ENCODE peak calls at places on chromosomes 16 and 17, in four cellular contexts. One of them, this sample, is unnamed.

GRCh38 chr17:2901582-2901981 is 105.3 kb downstream of the RAP1GAP2 start:
- DNase-seq in brain microvascular endothelial cell: no peak
- DNase-seq in CD8-positive, alpha-beta T cell: no peak
- DNase-seq in progenitor cell of endocrine pancreas: no peak
- DNase-seq in this sample: no peak

GRCh38 chr16:77882359-77882758 is 94.0 kb downstream of the VAT1L start:
- DNase-seq in brain microvascular endothelial cell: no peak
- DNase-seq in CD8-positive, alpha-beta T cell: no peak
- DNase-seq in progenitor cell of endocrine pancreas: no peak
- DNase-seq in this sample: no peak

GRCh38 chr17:5468075-5468473 is 708 bp downstream of the DHX33 start:
- DNase-seq in brain microvascular endothelial cell: no peak
- DNase-seq in progenitor cell of endocrine pancreas: no peak
- DNase-seq in CD8-positive, alpha-beta T cell: no peak
- DNase-seq in this sample: no peak

GRCh38 chr17:57674894-57675293 is 70.2 kb downstream of the CCDC182 start:
- DNase-seq in brain microvascular endothelial cell: no peak
- DNase-seq in progenitor cell of endocrine pancreas: no peak
- DNase-seq in CD8-positive, alpha-beta T cell: no peak
- DNase-seq in this sample: no peak

GRCh38 chr17:9907131-9907530 is 2.1 kb upstream of the RCVRN start:
- DNase-seq in CD8-positive, alpha-beta T cell: no peak
- DNase-seq in progenitor cell of endocrine pancreas: no peak
- DNase-seq in brain microvascular endothelial cell: no peak
- DNase-seq in this sample: no peak

GRCh38 chr17:35017021-35017420 is 36.7 kb downstream of the LIG3 start:
- DNase-seq in progenitor cell of endocrine pancreas: no peak
- DNase-seq in CD8-positive, alpha-beta T cell: no peak
- DNase-seq in brain microvascular endothelial cell: no peak
- DNase-seq in this sample: no peak

GRCh38 chr16:58709338-58709737 is 24.8 kb upstream of the SLC38A7 start:
- DNase-seq in progenitor cell of endocrine pancreas: no peak
- DNase-seq in CD8-positive, alpha-beta T cell: no peak
- DNase-seq in brain microvascular endothelial cell: no peak
- DNase-seq in this sample: no peak

GRCh38 chr17:7173687-7174602 is 5.2 kb downstream of the ASGR1 start:
- DNase-seq in progenitor cell of endocrine pancreas: peak
- DNase-seq in brain microvascular endothelial cell: no peak
- DNase-seq in CD8-positive, alpha-beta T cell: peak
- DNase-seq in this sample: peak

GRCh38 chr17:81561494-81561885 is 9.3 kb upstream of the FAAP100 start:
- DNase-seq in CD8-positive, alpha-beta T cell: no peak
- DNase-seq in progenitor cell of endocrine pancreas: no peak
- DNase-seq in brain microvascular endothelial cell: peak
- DNase-seq in this sample: no peak

GRCh38 chr16:2029350-2029749 is 2.6 kb downstream of the NHERF2 start:
- DNase-seq in brain microvascular endothelial cell: no peak
- DNase-seq in CD8-positive, alpha-beta T cell: no peak
- DNase-seq in progenitor cell of endocrine pancreas: no peak
- DNase-seq in this sample: no peak

GRCh38 chr16:48720266-48720665 is 110.3 kb upstream of the N4BP1 start:
- DNase-seq in brain microvascular endothelial cell: peak
- DNase-seq in CD8-positive, alpha-beta T cell: no peak
- DNase-seq in progenitor cell of endocrine pancreas: peak
- DNase-seq in this sample: no peak

GRCh38 chr17:71792966-71793365 is 327.9 kb upstream of the SOX9 start:
- DNase-seq in brain microvascular endothelial cell: peak
- DNase-seq in CD8-positive, alpha-beta T cell: no peak
- DNase-seq in progenitor cell of endocrine pancreas: no peak
- DNase-seq in this sample: no peak

GRCh38 chr16:4994719-4995434 is 36.7 kb downstream of the SEC14L5 start:
- DNase-seq in progenitor cell of endocrine pancreas: no peak
- DNase-seq in CD8-positive, alpha-beta T cell: no peak
- DNase-seq in brain microvascular endothelial cell: no peak
- DNase-seq in this sample: no peak

GRCh38 chr17:45261577-45262515 is at the start of gene SPATA32:
- DNase-seq in progenitor cell of endocrine pancreas: peak
- DNase-seq in CD8-positive, alpha-beta T cell: peak
- DNase-seq in brain microvascular endothelial cell: no peak
- DNase-seq in this sample: peak

GRCh38 chr16:83199012-83199411 is 572.2 kb downstream of the CDH13 start:
- DNase-seq in CD8-positive, alpha-beta T cell: no peak
- DNase-seq in progenitor cell of endocrine pancreas: no peak
- DNase-seq in brain microvascular endothelial cell: no peak
- DNase-seq in this sample: no peak

GRCh38 chr16:80006175-80006895 is 405.8 kb upstream of the MAF start:
- DNase-seq in progenitor cell of endocrine pancreas: no peak
- DNase-seq in brain microvascular endothelial cell: peak
- DNase-seq in CD8-positive, alpha-beta T cell: no peak
- DNase-seq in this sample: no peak

GRCh38 chr16:19299565-19299964 is 14.0 kb downstream of the CLEC19A start:
- DNase-seq in CD8-positive, alpha-beta T cell: no peak
- DNase-seq in brain microvascular endothelial cell: no peak
- DNase-seq in progenitor cell of endocrine pancreas: no peak
- DNase-seq in this sample: no peak

GRCh38 chr16:26129997-26130396 is 438.2 kb downstream of the HS3ST4 start:
- DNase-seq in CD8-positive, alpha-beta T cell: no peak
- DNase-seq in brain microvascular endothelial cell: no peak
- DNase-seq in progenitor cell of endocrine pancreas: no peak
- DNase-seq in this sample: no peak

GRCh38 chr16:29813644-29814562 is 1.9 kb downstream of the PRRT2 start:
- DNase-seq in progenitor cell of endocrine pancreas: no peak
- DNase-seq in brain microvascular endothelial cell: no peak
- DNase-seq in CD8-positive, alpha-beta T cell: no peak
- DNase-seq in this sample: no peak

GRCh38 chr17:46770818-46771600 is 47.5 kb downstream of the WNT3 start:
- DNase-seq in CD8-positive, alpha-beta T cell: peak
- DNase-seq in brain microvascular endothelial cell: no peak
- DNase-seq in progenitor cell of endocrine pancreas: peak
- DNase-seq in this sample: peak

DNA sequence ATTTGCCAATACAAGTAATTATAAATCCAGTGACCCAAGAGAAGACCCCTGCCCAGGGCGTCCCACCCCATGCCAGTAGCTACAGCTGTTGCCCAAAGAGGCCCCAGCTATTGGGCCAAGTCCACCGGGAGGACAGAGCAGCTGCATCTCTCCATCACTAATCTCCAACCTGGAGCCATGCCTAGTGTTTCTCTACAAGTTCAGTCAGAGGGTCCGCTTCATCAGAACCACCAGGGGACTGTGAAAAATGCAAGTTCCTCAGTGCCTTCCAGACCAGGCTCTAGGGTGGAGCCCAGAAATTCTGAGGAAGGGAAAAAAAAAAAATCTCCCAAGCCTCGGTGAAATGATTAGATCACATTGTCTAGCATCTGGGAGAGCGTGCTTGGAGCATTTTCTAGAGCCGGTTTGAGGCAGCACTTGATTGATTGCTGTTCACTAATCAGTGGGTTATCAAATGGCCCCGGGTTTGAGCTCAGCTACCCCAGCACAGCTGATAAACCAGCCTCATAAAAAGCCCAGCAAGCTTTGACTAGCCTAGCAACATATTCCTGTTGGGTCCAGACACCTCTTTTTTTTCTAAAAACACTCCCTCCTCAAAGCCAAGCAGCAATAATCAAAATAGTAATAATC is 22.3 kb upstream of the HERPUD1 start:
- DNase-seq in progenitor cell of endocrine pancreas: no peak
- DNase-seq in brain microvascular endothelial cell: no peak
- DNase-seq in CD8-positive, alpha-beta T cell: no peak
- DNase-seq in this sample: no peak
- TF ChIP-seq CTCF in progenitor cell of endocrine pancreas: no peak
- TF ChIP-seq CTCF in brain microvascular endothelial cell: no peak
- TF ChIP-seq CTCF in CD8-positive, alpha-beta T cell: no peak
- TF ChIP-seq CTCF in this sample: no peak

GRCh38 chr17:73320601-73321264 is 8.9 kb upstream of the CDC42EP4 start:
- DNase-seq in CD8-positive, alpha-beta T cell: no peak
- DNase-seq in progenitor cell of endocrine pancreas: no peak
- DNase-seq in brain microvascular endothelial cell: no peak
- DNase-seq in this sample: no peak

GRCh38 chr17:73331060-73331459 is 19.3 kb upstream of the CDC42EP4 start:
- DNase-seq in brain microvascular endothelial cell: no peak
- DNase-seq in CD8-positive, alpha-beta T cell: no peak
- DNase-seq in progenitor cell of endocrine pancreas: no peak
- DNase-seq in this sample: no peak

GRCh38 chr17:73323622-73324455 is 12.0 kb upstream of the CDC42EP4 start:
- DNase-seq in brain microvascular endothelial cell: peak
- DNase-seq in CD8-positive, alpha-beta T cell: no peak
- DNase-seq in progenitor cell of endocrine pancreas: no peak
- DNase-seq in this sample: no peak

GRCh38 chr17:73324711-73325526 is 13.1 kb upstream of the CDC42EP4 start:
- DNase-seq in brain microvascular endothelial cell: no peak
- DNase-seq in CD8-positive, alpha-beta T cell: no peak
- DNase-seq in progenitor cell of endocrine pancreas: no peak
- DNase-seq in this sample: no peak

DNA sequence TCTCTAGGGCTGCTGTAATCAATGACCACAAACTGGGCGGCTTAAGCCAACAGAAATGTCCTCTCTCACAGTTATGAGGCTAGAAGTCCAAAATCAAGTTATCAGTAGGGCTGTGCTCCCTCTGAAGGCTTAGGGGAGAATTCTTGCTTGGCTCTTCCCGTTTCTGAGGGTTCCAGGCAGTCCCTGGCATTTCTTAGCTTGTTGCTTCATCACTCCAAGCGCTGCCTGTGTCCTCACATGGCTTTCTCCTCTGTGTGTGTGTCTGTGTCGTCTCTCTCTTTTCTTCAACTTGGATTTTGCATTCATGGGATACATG is 13.7 kb upstream of the CDC42EP4 start:
- DNase-seq in CD8-positive, alpha-beta T cell: no peak
- DNase-seq in progenitor cell of endocrine pancreas: no peak
- DNase-seq in brain microvascular endothelial cell: peak
- DNase-seq in this sample: no peak
- TF ChIP-seq CTCF in CD8-positive, alpha-beta T cell: no peak
- TF ChIP-seq CTCF in progenitor cell of endocrine pancreas: no peak
- TF ChIP-seq CTCF in brain microvascular endothelial cell: peak
- TF ChIP-seq CTCF in this sample: no peak

GRCh38 chr16:31458073-31458834 is 1.0 kb upstream of the ARMC5 start:
- DNase-seq in progenitor cell of endocrine pancreas: no peak
- DNase-seq in brain microvascular endothelial cell: peak
- DNase-seq in CD8-positive, alpha-beta T cell: peak
- DNase-seq in this sample: peak
- TF ChIP-seq CTCF in progenitor cell of endocrine pancreas: no peak
- TF ChIP-seq CTCF in brain microvascular endothelial cell: peak
- TF ChIP-seq CTCF in CD8-positive, alpha-beta T cell: no peak
- TF ChIP-seq CTCF in this sample: no peak

GRCh38 chr16:8645831-8646230 is 24.3 kb downstream of the METTL22 start:
- DNase-seq in CD8-positive, alpha-beta T cell: no peak
- DNase-seq in progenitor cell of endocrine pancreas: no peak
- DNase-seq in brain microvascular endothelial cell: no peak
- DNase-seq in this sample: no peak
- TF ChIP-seq CTCF in CD8-positive, alpha-beta T cell: no peak
- TF ChIP-seq CTCF in progenitor cell of endocrine pancreas: no peak
- TF ChIP-seq CTCF in brain microvascular endothelial cell: no peak
- TF ChIP-seq CTCF in this sample: no peak

GRCh38 chr16:11102523-11102898 is 153.5 kb downstream of the SOCS1 start:
- DNase-seq in brain microvascular endothelial cell: no peak
- DNase-seq in progenitor cell of endocrine pancreas: no peak
- DNase-seq in CD8-positive, alpha-beta T cell: no peak
- DNase-seq in this sample: no peak
- TF ChIP-seq CTCF in brain microvascular endothelial cell: no peak
- TF ChIP-seq CTCF in progenitor cell of endocrine pancreas: no peak
- TF ChIP-seq CTCF in CD8-positive, alpha-beta T cell: no peak
- TF ChIP-seq CTCF in this sample: no peak